ENCODE peak calls at places on chromosomes 16 and 17, in seven cellular contexts. One of them, this sample, is unnamed.

GRCh38 chr16:28087140-28087660 is 23.7 kb upstream of the GSG1L start:
- DNase-seq in thoracic aorta: no peak
- DNase-seq in heart right ventricle: no peak
- DNase-seq in IMR-90: no peak
- DNase-seq in SK-N-MC: no peak
- DNase-seq in CD4-positive, alpha-beta memory T cell: no peak
- DNase-seq in RWPE1: no peak
- DNase-seq in this sample: no peak

GRCh38 chr16:72808754-72809153 is 239.2 kb downstream of the ZFHX3 start:
- DNase-seq in thoracic aorta: no peak
- DNase-seq in heart right ventricle: no peak
- DNase-seq in IMR-90: no peak
- DNase-seq in SK-N-MC: no peak
- DNase-seq in CD4-positive, alpha-beta memory T cell: no peak
- DNase-seq in RWPE1: no peak
- DNase-seq in this sample: no peak

GRCh38 chr16:20968765-20969164 is 68.2 kb downstream of the LYRM1 start:
- DNase-seq in thoracic aorta: no peak
- DNase-seq in heart right ventricle: no peak
- DNase-seq in IMR-90: no peak
- DNase-seq in SK-N-MC: no peak
- DNase-seq in CD4-positive, alpha-beta memory T cell: no peak
- DNase-seq in RWPE1: no peak
- DNase-seq in this sample: no peak

GRCh38 chr16:81376880-81377279 is 62.1 kb downstream of the GAN start:
- DNase-seq in thoracic aorta: no peak
- DNase-seq in heart right ventricle: no peak
- DNase-seq in IMR-90: no peak
- DNase-seq in SK-N-MC: no peak
- DNase-seq in CD4-positive, alpha-beta memory T cell: no peak
- DNase-seq in RWPE1: peak; percentile 78
- DNase-seq in this sample: no peak

GRCh38 chr17:77126519-77126918 is 14.2 kb upstream of the SEC14L1 start:
- DNase-seq in thoracic aorta: no peak
- DNase-seq in heart right ventricle: no peak
- DNase-seq in IMR-90: no peak
- DNase-seq in SK-N-MC: no peak
- DNase-seq in CD4-positive, alpha-beta memory T cell: no peak
- DNase-seq in RWPE1: no peak
- DNase-seq in this sample: no peak

GRCh38 chr16:24993722-24994686 is 21.2 kb downstream of the ARHGAP17 start:
- DNase-seq in thoracic aorta: no peak
- DNase-seq in heart right ventricle: no peak
- DNase-seq in IMR-90: peak; percentile 96
- DNase-seq in SK-N-MC: no peak
- DNase-seq in CD4-positive, alpha-beta memory T cell: no peak
- DNase-seq in RWPE1: peak; percentile 93
- DNase-seq in this sample: no peak

GRCh38 chr17:51706098-51706497 is 445.8 kb downstream of the UTP18 start:
- DNase-seq in thoracic aorta: no peak
- DNase-seq in heart right ventricle: no peak
- DNase-seq in IMR-90: no peak
- DNase-seq in SK-N-MC: no peak
- DNase-seq in CD4-positive, alpha-beta memory T cell: no peak
- DNase-seq in RWPE1: no peak
- DNase-seq in this sample: no peak

GRCh38 chr16:89120281-89120680 is 26.6 kb downstream of the ACSF3 start:
- DNase-seq in thoracic aorta: no peak
- DNase-seq in heart right ventricle: no peak
- DNase-seq in IMR-90: no peak
- DNase-seq in SK-N-MC: no peak
- DNase-seq in CD4-positive, alpha-beta memory T cell: no peak
- DNase-seq in RWPE1: no peak
- DNase-seq in this sample: no peak

GRCh38 chr16:25996052-25996451 is 304.3 kb downstream of the HS3ST4 start:
- DNase-seq in thoracic aorta: no peak
- DNase-seq in heart right ventricle: no peak
- DNase-seq in IMR-90: no peak
- DNase-seq in SK-N-MC: no peak
- DNase-seq in CD4-positive, alpha-beta memory T cell: no peak
- DNase-seq in RWPE1: no peak
- DNase-seq in this sample: no peak

GRCh38 chr17:76670708-76671122 is 27.2 kb upstream of the ST6GALNAC1 start:
- DNase-seq in thoracic aorta: no peak
- DNase-seq in heart right ventricle: no peak
- DNase-seq in IMR-90: no peak
- DNase-seq in SK-N-MC: no peak
- DNase-seq in CD4-positive, alpha-beta memory T cell: no peak
- DNase-seq in RWPE1: no peak
- DNase-seq in this sample: no peak

GRCh38 chr17:182164-182751 is 808 bp upstream of the DOC2B start:
- DNase-seq in thoracic aorta: no peak
- DNase-seq in heart right ventricle: no peak
- DNase-seq in IMR-90: no peak
- DNase-seq in SK-N-MC: no peak
- DNase-seq in CD4-positive, alpha-beta memory T cell: no peak
- DNase-seq in RWPE1: no peak
- DNase-seq in this sample: no peak

GRCh38 chr17:57551321-57552079 is 193.6 kb downstream of the CCDC182 start:
- DNase-seq in thoracic aorta: no peak
- DNase-seq in heart right ventricle: no peak
- DNase-seq in IMR-90: no peak
- DNase-seq in SK-N-MC: no peak
- DNase-seq in CD4-positive, alpha-beta memory T cell: no peak
- DNase-seq in RWPE1: no peak
- DNase-seq in this sample: peak; percentile 17

GRCh38 chr17:80724723-80725388 is 180.2 kb downstream of the RPTOR start:
- DNase-seq in thoracic aorta: no peak
- DNase-seq in heart right ventricle: no peak
- DNase-seq in IMR-90: peak; percentile 68
- DNase-seq in SK-N-MC: no peak
- DNase-seq in CD4-positive, alpha-beta memory T cell: no peak
- DNase-seq in RWPE1: peak; percentile 67
- DNase-seq in this sample: no peak

GRCh38 chr17:77297693-77298666 is 157.2 kb downstream of the SEC14L1 start:
- DNase-seq in thoracic aorta: no peak
- DNase-seq in heart right ventricle: no peak
- DNase-seq in IMR-90: no peak
- DNase-seq in SK-N-MC: no peak
- DNase-seq in CD4-positive, alpha-beta memory T cell: no peak
- DNase-seq in RWPE1: no peak
- DNase-seq in this sample: no peak

GRCh38 chr17:72516772-72517399 is 396.1 kb downstream of the SOX9 start:
- DNase-seq in thoracic aorta: no peak
- DNase-seq in heart right ventricle: peak; percentile 31
- DNase-seq in IMR-90: no peak
- DNase-seq in SK-N-MC: no peak
- DNase-seq in CD4-positive, alpha-beta memory T cell: no peak
- DNase-seq in RWPE1: no peak
- DNase-seq in this sample: no peak

GRCh38 chr17:60390881-60391418 is 983 bp downstream of the USP32 start:
- DNase-seq in thoracic aorta: no peak
- DNase-seq in heart right ventricle: no peak
- DNase-seq in IMR-90: peak; percentile 33
- DNase-seq in SK-N-MC: no peak
- DNase-seq in CD4-positive, alpha-beta memory T cell: peak; percentile 38
- DNase-seq in RWPE1: peak; percentile 28
- DNase-seq in this sample: peak; percentile 3

GRCh38 chr17:38509008-38509771 is 80.9 kb downstream of the ARHGAP23 start:
- DNase-seq in thoracic aorta: no peak
- DNase-seq in heart right ventricle: peak; percentile 75
- DNase-seq in IMR-90: peak; percentile 91
- DNase-seq in SK-N-MC: peak; percentile 24
- DNase-seq in CD4-positive, alpha-beta memory T cell: peak; percentile 77
- DNase-seq in RWPE1: peak; percentile 90
- DNase-seq in this sample: peak; percentile 52
- H3K27ac ChIP-seq in thoracic aorta: no peak overlapping the region
- H3K27ac ChIP-seq in heart right ventricle: no peak overlapping the region
- H3K27ac ChIP-seq in IMR-90: no peak overlapping the region
- H3K27ac ChIP-seq in SK-N-MC: no peak overlapping the region
- H3K27ac ChIP-seq in CD4-positive, alpha-beta memory T cell: no peak overlapping the region
- H3K27ac ChIP-seq in RWPE1: peak overlapping the region; percentile 59
- H3K27ac ChIP-seq in this sample: no peak overlapping the region

DNA sequence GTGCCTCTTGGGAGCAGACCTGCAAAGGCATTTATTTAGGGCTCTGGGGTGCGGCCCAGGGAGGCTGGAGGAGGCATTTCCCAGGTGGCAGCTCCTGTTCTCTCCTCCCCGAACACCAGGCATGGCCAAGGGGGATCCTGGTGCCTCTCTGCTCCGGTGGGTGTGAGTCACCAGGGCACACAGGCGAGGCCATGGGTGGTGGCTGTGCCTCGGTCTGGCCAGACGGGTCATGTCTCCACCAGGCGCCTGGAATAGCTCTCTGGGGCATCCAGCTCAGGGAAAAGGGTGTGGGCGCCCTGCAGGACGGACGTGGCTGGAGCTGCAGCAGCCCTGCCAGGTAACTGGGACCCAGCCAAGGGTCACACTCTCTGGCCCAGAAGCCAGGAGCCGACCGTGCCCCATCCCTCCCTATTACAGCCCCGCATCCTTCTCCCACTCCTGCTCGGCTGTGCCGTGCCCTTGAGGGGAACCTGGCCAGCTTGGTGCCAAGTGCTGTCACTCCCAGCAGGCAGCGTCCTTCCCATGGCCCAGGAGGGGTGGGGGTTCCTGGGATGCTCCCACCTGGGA is 25.8 kb downstream of the SOX8 start:
- DNase-seq in thoracic aorta: no peak
- DNase-seq in heart right ventricle: no peak
- DNase-seq in IMR-90: no peak
- DNase-seq in SK-N-MC: no peak
- DNase-seq in CD4-positive, alpha-beta memory T cell: no peak
- DNase-seq in RWPE1: peak; percentile 29
- DNase-seq in this sample: no peak
- H3K27ac ChIP-seq in thoracic aorta: no peak overlapping the region
- H3K27ac ChIP-seq in heart right ventricle: no peak overlapping the region
- H3K27ac ChIP-seq in IMR-90: no peak overlapping the region
- H3K27ac ChIP-seq in SK-N-MC: no peak overlapping the region
- H3K27ac ChIP-seq in CD4-positive, alpha-beta memory T cell: no peak overlapping the region
- H3K27ac ChIP-seq in RWPE1: no peak overlapping the region
- H3K27ac ChIP-seq in this sample: no peak overlapping the region

GRCh38 chr16:85363881-85364280 is 249.2 kb upstream of the GSE1 start:
- DNase-seq in thoracic aorta: no peak
- DNase-seq in heart right ventricle: no peak
- DNase-seq in IMR-90: no peak
- DNase-seq in SK-N-MC: no peak
- DNase-seq in CD4-positive, alpha-beta memory T cell: no peak
- DNase-seq in RWPE1: no peak
- DNase-seq in this sample: no peak

GRCh38 chr16:85365120-85365519 is 248.0 kb upstream of the GSE1 start:
- DNase-seq in thoracic aorta: no peak
- DNase-seq in heart right ventricle: no peak
- DNase-seq in IMR-90: no peak
- DNase-seq in SK-N-MC: no peak
- DNase-seq in CD4-positive, alpha-beta memory T cell: no peak
- DNase-seq in RWPE1: peak; percentile 54
- DNase-seq in this sample: no peak

GRCh38 chr16:85364323-85365040 is 248.6 kb upstream of the GSE1 start:
- DNase-seq in thoracic aorta: no peak
- DNase-seq in heart right ventricle: no peak
- DNase-seq in IMR-90: no peak
- DNase-seq in SK-N-MC: no peak
- DNase-seq in CD4-positive, alpha-beta memory T cell: no peak
- DNase-seq in RWPE1: no peak
- DNase-seq in this sample: no peak

GRCh38 chr16:85367485-85367884 is 245.6 kb upstream of the GSE1 start:
- DNase-seq in thoracic aorta: no peak
- DNase-seq in heart right ventricle: no peak
- DNase-seq in IMR-90: no peak
- DNase-seq in SK-N-MC: no peak
- DNase-seq in CD4-positive, alpha-beta memory T cell: no peak
- DNase-seq in RWPE1: no peak
- DNase-seq in this sample: no peak

DNA sequence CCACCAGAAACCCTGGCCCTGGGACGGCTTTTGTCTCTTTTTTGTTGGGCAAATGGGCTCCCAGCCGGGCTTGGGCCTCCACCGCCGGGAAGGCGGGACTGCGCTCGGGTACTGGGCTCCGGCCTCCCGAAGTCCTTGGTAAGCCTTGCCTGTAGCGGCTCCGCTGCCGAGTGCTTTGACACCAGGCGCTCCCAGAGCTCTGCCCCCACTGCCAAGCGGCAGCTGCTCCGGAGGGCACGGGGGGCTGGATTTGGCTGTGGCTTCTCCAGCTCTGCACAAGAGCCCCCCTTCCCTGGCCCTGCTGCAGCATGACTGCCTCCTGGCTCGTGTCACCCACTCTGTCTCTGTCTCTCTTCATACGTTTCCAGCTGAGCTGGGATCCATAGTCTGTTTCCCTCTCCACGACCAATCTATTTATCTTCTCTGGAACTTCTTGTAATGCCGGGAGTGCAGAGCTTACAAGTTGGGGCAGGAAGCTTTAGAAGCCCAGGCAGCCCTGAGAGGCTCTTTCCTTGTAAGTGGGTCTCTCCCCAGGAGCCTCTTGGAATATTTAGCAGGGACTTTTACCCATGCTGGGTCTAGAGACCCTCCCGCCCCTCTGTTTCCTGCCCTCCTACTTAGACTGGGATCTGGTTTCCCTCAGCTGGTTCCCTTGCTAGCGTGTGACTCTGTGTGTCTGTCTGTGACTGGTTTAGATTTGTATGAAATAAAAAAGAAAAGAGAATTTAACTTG is 246.9 kb upstream of the GSE1 start:
- DNase-seq in thoracic aorta: no peak
- DNase-seq in heart right ventricle: no peak
- DNase-seq in IMR-90: no peak
- DNase-seq in SK-N-MC: no peak
- DNase-seq in CD4-positive, alpha-beta memory T cell: no peak
- DNase-seq in RWPE1: no peak
- DNase-seq in this sample: no peak
- H3K27ac ChIP-seq in thoracic aorta: no peak overlapping the region
- H3K27ac ChIP-seq in heart right ventricle: no peak overlapping the region
- H3K27ac ChIP-seq in IMR-90: no peak overlapping the region
- H3K27ac ChIP-seq in SK-N-MC: peak overlapping the region; percentile 62
- H3K27ac ChIP-seq in CD4-positive, alpha-beta memory T cell: no peak overlapping the region
- H3K27ac ChIP-seq in RWPE1: peak overlapping the region; percentile 95
- H3K27ac ChIP-seq in this sample: no peak overlapping the region

DNA sequence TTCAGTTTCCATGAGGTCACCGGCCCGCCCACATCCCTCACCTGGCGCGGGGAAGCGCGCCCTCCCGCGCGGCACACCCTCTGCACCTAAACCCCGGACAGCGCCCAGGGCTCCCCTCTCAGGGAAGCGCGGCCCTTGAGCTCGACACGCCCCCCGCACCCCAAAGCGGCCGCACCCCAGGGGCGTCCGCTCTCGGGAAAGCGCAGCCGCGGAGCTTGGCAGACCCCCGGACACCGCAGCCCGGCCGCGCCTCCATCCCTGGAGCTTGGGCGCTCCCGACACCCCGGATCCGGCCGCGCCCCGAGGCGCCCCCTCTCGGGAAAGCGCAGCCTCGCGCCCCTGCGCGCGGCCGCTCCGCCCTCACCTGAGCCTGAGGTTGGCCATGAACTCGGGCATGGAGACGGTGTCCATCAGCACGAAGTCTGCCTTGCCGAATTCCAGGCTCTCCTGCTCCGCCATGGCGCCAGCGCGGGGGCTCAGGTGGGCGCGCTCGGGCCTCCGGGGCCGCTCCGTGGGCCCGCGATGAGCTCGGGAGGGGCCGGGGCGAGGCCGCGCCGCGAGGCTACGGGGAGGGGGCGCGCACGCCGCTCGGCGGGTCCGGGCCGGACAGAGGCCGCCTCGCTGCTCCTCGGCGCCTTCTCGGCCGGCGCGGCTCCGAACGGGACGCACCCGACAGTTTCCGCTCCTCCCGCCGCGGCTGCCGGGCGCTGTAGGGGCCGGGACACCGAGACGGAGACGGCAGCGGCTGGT is at the start of gene MYO1D:
- DNase-seq in thoracic aorta: no peak
- DNase-seq in heart right ventricle: peak; percentile 43
- DNase-seq in IMR-90: no peak
- DNase-seq in SK-N-MC: no peak
- DNase-seq in CD4-positive, alpha-beta memory T cell: peak; percentile 87
- DNase-seq in RWPE1: peak; percentile 55
- DNase-seq in this sample: peak; percentile 55
- H3K27ac ChIP-seq in thoracic aorta: peak within 1 kb of the TSS; percentile 98
- H3K27ac ChIP-seq in heart right ventricle: peak within 1 kb of the TSS; percentile 83
- H3K27ac ChIP-seq in IMR-90: no peak within 1 kb of the TSS
- H3K27ac ChIP-seq in SK-N-MC: peak within 1 kb of the TSS; percentile 57
- H3K27ac ChIP-seq in CD4-positive, alpha-beta memory T cell: peak within 1 kb of the TSS; percentile 44
- H3K27ac ChIP-seq in RWPE1: peak within 1 kb of the TSS; percentile 62
- H3K27ac ChIP-seq in this sample: peak within 1 kb of the TSS; percentile 41

This sample was measured in CD4-positive, alpha-beta T cell.